ENCODE peak calls at places on chromosomes 11 and 22, in five cellular contexts. H is B cell; M is stimulated activated CD8-positive, alpha-beta memory T cell treated with anti-CD3 and anti-CD28 coated beads, Interleukin-2, amount 100 ng/mL, for 1 hour; A is germinal center; X is GM20000. N is an unnamed sample.

GRCh38 chr22:21451545-21452520 is 15.4 kb upstream of the TMEM191C start:
- DNase-seq in X (no peak), M (no peak), A (no peak), H (no peak), N (no peak)

GRCh38 chr22:40123387-40123786 is 54.3 kb upstream of the TNRC6B start:
- DNase-seq in X (no peak), H (no peak), A (no peak), M (no peak), N (no peak)

GRCh38 chr11:21625982-21626381 is 566.9 kb upstream of the ANO5 start:
- DNase-seq in H (no peak), A (no peak), M (no peak), X (no peak), N (no peak)

GRCh38 chr22:45671051-45671782 is 417 bp upstream of the ATXN10 start:
- DNase-seq in H (no peak), A (peak), M (no peak), X (no peak), N (no peak)

GRCh38 chr11:35649984-35650383 is 12.6 kb upstream of the TRIM44 start:
- DNase-seq in A (no peak), X (no peak), M (no peak), H (no peak), N (peak)

GRCh38 chr11:96173424-96173823 is 169.6 kb downstream of the MAML2 start:
- DNase-seq in H (no peak), X (no peak), M (no peak), A (no peak), N (no peak)

GRCh38 chr11:77522215-77522614 is 48.3 kb upstream of the PAK1 start:
- DNase-seq in A (no peak), M (no peak), X (no peak), H (no peak), N (peak)

GRCh38 chr11:5368502-5369043 is 15.0 kb upstream of the OR51M1 start:
- DNase-seq in A (no peak), H (no peak), X (no peak), M (no peak), N (peak)